ENCODE peak calls at places on chromosomes 1 and 21, in six cellular contexts. S is HepG2, F is GM12891, I is GM12878, C is H1, E is K562. U is an unnamed sample.
A peak's percentile ranks its signal among the peaks of the same experiment; 100 is the strongest.

GRCh38 chr1:3453891-3454810 is at the start of gene ARHGEF16:
- DNase-seq in C (peak; percentile 88), E (peak; percentile 91), F (no peak), I (no peak), S (peak; percentile 72), U (no peak)

GRCh38 chr1:231020139-231020601 is 19.9 kb downstream of the FAM89A start:
- DNase-seq in I (no peak), E (no peak), S (no peak), C (no peak), F (no peak), U (peak; percentile 17)

GRCh38 chr1:65820983-65821382 is 28.3 kb downstream of the PDE4B start:
- DNase-seq in I (no peak), F (no peak), C (no peak), E (no peak), S (no peak), U (no peak)

GRCh38 chr1:91549041-91549735 is 48.5 kb downstream of the CDC7 start:
- DNase-seq in S (no peak), E (no peak), C (no peak), F (no peak), I (no peak), U (no peak)

GRCh38 chr1:18597159-18598042 is 33.2 kb upstream of the PAX7 start:
- DNase-seq in C (peak; percentile 90), F (peak; percentile 48), I (no peak), S (peak; percentile 18), E (peak; percentile 81), U (no peak)

GRCh38 chr21:33403786-33404571 is 766 bp downstream of the IFNGR2 start:
- DNase-seq in E (peak; percentile 71), S (peak; percentile 26), I (no peak), F (peak; percentile 28), C (peak; percentile 77), U (peak; percentile 38)

GRCh38 chr1:16158993-16159831 is 3.3 kb upstream of the EPHA2 start:
- DNase-seq in E (no peak), F (no peak), I (no peak), S (no peak), C (no peak), U (no peak)

GRCh38 chr1:95381980-95382379 is 148.0 kb downstream of the RWDD3 start:
- DNase-seq in E (no peak), C (no peak), I (no peak), S (no peak), F (no peak), U (no peak)

GRCh38 chr1:200150721-200151120 is 123.2 kb downstream of the NR5A2 start:
- DNase-seq in C (no peak), S (no peak), F (no peak), E (peak; percentile 41), I (peak; percentile 49), U (no peak)

GRCh38 chr1:32361674-32362473 is 411 bp downstream of the FAM229A start:
- DNase-seq in C (peak; percentile 82), I (no peak), S (no peak), F (peak; percentile 62), E (peak; percentile 38), U (no peak)

GRCh38 chr1:3066250-3066711 is 2.7 kb upstream of the PRDM16 start:
- DNase-seq in I (no peak), E (no peak), S (peak; percentile 59), C (peak; percentile 56), F (no peak), U (no peak)

GRCh38 chr1:11157867-11158266 is 31.3 kb upstream of the ANGPTL7 start:
- DNase-seq in S (no peak), E (no peak), I (no peak), F (no peak), C (no peak), U (no peak)

GRCh38 chr21:46098303-46099141 is 610 bp downstream of the COL6A2 start:
- DNase-seq in C (peak; percentile 74), E (no peak), S (no peak), I (no peak), F (peak; percentile 26), U (peak; percentile 11)
- TF ChIP-seq POLR2A in C (no peak), E (no peak), S (no peak), I (no peak), F (no peak), U (no peak)

GRCh38 chr1:223887724-223888428 is 42.1 kb upstream of the TP53BP2 start:
- DNase-seq in F (no peak), E (no peak), S (no peak), I (no peak), C (no peak), U (no peak)
- TF ChIP-seq TAF1 in F (no peak), E (no peak), S (no peak), I (no peak), C (no peak), U (no peak)

GRCh38 chr1:112397051-112397471 is 1.0 kb downstream of the CTTNBP2NL start:
- DNase-seq in F (no peak), S (no peak), E (no peak), I (no peak), C (no peak), U (no peak)
- TF ChIP-seq POLR2A in F (no peak), S (no peak), E (no peak), I (no peak), C (no peak), U (no peak)

GRCh38 chr1:25871704-25872494 is 3.6 kb downstream of the PAQR7 start:
- DNase-seq in C (no peak), S (no peak), I (no peak), F (no peak), E (no peak), U (no peak)
- TF ChIP-seq TAF1 in C (no peak), S (no peak), I (no peak), F (no peak), E (no peak), U (no peak)

GRCh38 chr1:149887456-149888159 is 11.8 kb upstream of the BOLA1 start:
- DNase-seq in S (peak; percentile 98), E (peak; percentile 70), C (peak; percentile 87), F (peak; percentile 41), I (peak; percentile 50), U (no peak)
- TF ChIP-seq POLR2A in S (peak; percentile 86), E (peak; percentile 92), C (peak; percentile 97), F (peak; percentile 72), I (peak; percentile 87), U (peak; percentile 81)

DNA sequence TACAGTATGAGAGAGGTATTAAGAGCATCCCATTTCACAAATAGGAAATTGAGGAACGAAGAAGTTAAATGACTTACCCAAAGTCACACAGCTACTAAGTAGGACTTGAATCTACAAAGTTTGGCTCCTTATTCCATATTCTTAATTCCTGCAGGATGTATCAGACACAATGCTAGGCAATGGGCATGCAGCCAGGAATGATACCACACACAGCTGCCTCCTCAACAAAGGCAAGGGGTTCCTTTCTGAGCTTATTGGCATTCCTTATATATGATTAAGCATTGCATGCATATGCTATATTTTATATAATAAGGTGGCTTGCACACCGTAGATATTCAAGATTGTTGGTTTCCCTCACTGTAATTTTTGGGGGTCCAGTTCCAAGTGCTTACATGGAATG is 34.2 kb upstream of the JUN start:
- DNase-seq in S (no peak), F (no peak), I (no peak), E (no peak), C (no peak), U (no peak)
- TF ChIP-seq TAF1 in S (no peak), F (no peak), I (no peak), E (no peak), C (no peak), U (no peak)

DNA sequence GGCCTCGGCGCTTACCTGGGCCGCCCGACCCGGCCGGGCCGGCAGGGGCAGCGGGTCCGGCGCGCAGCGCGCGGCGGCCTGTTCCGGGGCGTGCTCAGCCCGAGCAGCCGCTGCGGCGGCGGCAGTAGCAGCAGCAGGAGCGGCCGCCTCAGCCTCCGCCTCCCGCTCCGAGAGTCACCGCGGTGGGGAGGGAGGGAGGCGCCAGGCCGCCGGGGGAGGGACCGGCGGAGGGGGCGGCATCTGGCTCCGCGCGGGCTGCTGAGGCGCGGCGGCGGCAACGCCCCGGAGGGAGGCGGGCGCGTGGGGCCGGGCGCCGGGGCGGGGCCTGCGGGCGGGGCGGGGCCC is at the start of gene CTNNBIP1:
- DNase-seq in F (peak; percentile 88), E (no peak), S (no peak), C (no peak), I (no peak), U (peak; percentile 79)
- TF ChIP-seq POLR2A in F (no peak), E (no peak), S (no peak), C (no peak), I (peak; percentile 82), U (peak; percentile 62)

GRCh38 chr21:45308211-45309068 is 20.7 kb upstream of the POFUT2 start:
- DNase-seq in E (no peak), C (no peak), S (peak; percentile 87), F (no peak), I (no peak), U (no peak)

GRCh38 chr21:45309069-45309521 is 21.4 kb upstream of the POFUT2 start:
- DNase-seq in S (peak; percentile 69), E (peak; percentile 82), F (no peak), I (no peak), C (peak; percentile 95), U (no peak)

GRCh38 chr21:45309541-45310381 is 22.1 kb upstream of the POFUT2 start:
- DNase-seq in E (no peak), S (no peak), I (no peak), F (no peak), C (no peak), U (no peak)

GRCh38 chr21:45312296-45312695 is 24.6 kb upstream of the POFUT2 start:
- DNase-seq in I (no peak), C (no peak), S (no peak), F (no peak), E (no peak), U (no peak)

GRCh38 chr21:45310446-45310845 is 22.8 kb upstream of the POFUT2 start:
- DNase-seq in S (no peak), C (no peak), E (no peak), F (no peak), I (no peak), U (no peak)
- TF ChIP-seq TAF1 in S (no peak), C (no peak), E (no peak), F (no peak), I (no peak), U (no peak)

GRCh38 chr1:220121791-220122530 is 28.0 kb downstream of the IARS2 start:
- DNase-seq in S (no peak), F (no peak), I (no peak), C (no peak), E (no peak), U (no peak)
- TF ChIP-seq POLR2A in S (no peak), F (no peak), I (no peak), C (no peak), E (no peak), U (no peak)

GRCh38 chr1:74199504-74199903 is 1.5 kb downstream of the FPGT start:
- DNase-seq in C (no peak), F (no peak), S (no peak), E (peak; percentile 9), I (no peak), U (no peak)

GRCh38 chr1:74205236-74205635 is 7.2 kb downstream of the FPGT start:
- DNase-seq in E (no peak), C (no peak), I (no peak), F (no peak), S (no peak), U (no peak)
- TF ChIP-seq TAF1 in E (no peak), C (no peak), I (no peak), F (no peak), S (no peak), U (no peak)